ENCODE peak calls at places on chromosomes 4 and X, in four cellular contexts. E, K, V and C are unnamed samples.

GRCh38 chr4:71772592-71772991 is 11.3 kb downstream of the GC start:
- DNase-seq in E (peak), K (no peak), V (no peak), C (no peak)

GRCh38 chr4:115515379-115516171 is 402.2 kb upstream of the NDST4 start:
- DNase-seq in E (no peak), K (no peak), V (no peak), C (no peak)

GRCh38 chr4:187258651-187259401 is 535.2 kb upstream of the FAT1 start:
- DNase-seq in E (no peak), K (no peak), V (peak), C (no peak)

GRCh38 chr4:105369988-105370387 is 103.9 kb downstream of the PPA2 start:
- DNase-seq in E (no peak), K (no peak), V (no peak), C (no peak)

GRCh38 chrX:101257448-101258259 is 33.5 kb downstream of the TAF7L start:
- DNase-seq in E (no peak), K (peak), V (no peak), C (no peak)

GRCh38 chr4:40227284-40227683 is 30.5 kb downstream of the RHOH start:
- DNase-seq in E (no peak), K (no peak), V (no peak), C (no peak)

GRCh38 chrX:94932278-94932965 is 1258.4 kb downstream of the FAM133A start:
- DNase-seq in E (no peak), K (no peak), V (no peak), C (no peak)

GRCh38 chr4:1369484-1370079 is 22.6 kb downstream of the UVSSA start:
- DNase-seq in E (no peak), K (no peak), V (no peak), C (no peak)

GRCh38 chr4:151808120-151808529 is 47.3 kb upstream of the GATB start:
- DNase-seq in E (no peak), K (no peak), V (peak), C (no peak)

GRCh38 chrX:76643590-76643989 is 216.1 kb downstream of the MAGEE1 start:
- DNase-seq in E (no peak), K (no peak), V (no peak), C (no peak)

GRCh38 chr4:36274158-36274557 is 7.3 kb upstream of the DTHD1 start:
- DNase-seq in E (no peak), K (no peak), V (no peak), C (no peak)

GRCh38 chrX:104712515-104712914 is 146.5 kb downstream of the IL1RAPL2 start:
- DNase-seq in E (no peak), K (no peak), V (no peak), C (no peak)

GRCh38 chr4:138669479-138670165 is 346.0 kb upstream of the NOCT start:
- DNase-seq in E (no peak), K (no peak), V (no peak), C (no peak)

GRCh38 chrX:19303216-19303880 is 40.4 kb upstream of the PDHA1 start:
- DNase-seq in E (no peak), K (no peak), V (no peak), C (no peak)

GRCh38 chr4:159504634-159505033 is 401.8 kb downstream of the RAPGEF2 start:
- DNase-seq in E (no peak), K (no peak), V (no peak), C (no peak)

GRCh38 chrX:55026143-55026542 is 4.6 kb downstream of the ALAS2 start:
- DNase-seq in E (no peak), K (no peak), V (no peak), C (no peak)
- TF ChIP-seq ELF4 in E (no peak), K (no peak), V (no peak), C (no peak)

DNA sequence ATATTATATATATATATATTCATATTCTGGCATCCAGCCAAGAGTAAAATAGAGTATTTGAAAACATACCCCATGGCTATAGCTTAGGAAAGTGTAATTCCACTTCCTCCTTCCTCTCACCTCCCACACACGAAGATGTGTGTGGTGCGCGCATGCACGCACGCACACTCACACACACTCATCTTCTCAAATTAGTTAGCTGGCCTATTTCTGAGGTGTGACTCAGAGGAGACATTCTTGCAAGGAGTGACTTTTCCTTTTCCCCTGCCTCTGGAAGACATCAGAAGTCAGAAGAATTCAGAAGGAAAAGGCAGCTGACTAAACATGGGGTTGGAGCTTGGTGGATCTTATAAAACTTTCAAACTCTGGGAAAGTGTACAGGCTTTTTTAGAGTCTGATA is 8.8 kb downstream of the ENPEP start:
- DNase-seq in E (no peak), K (no peak), V (no peak), C (no peak)
- TF ChIP-seq ELF4 in E (no peak), K (no peak), V (no peak), C (no peak)

DNA sequence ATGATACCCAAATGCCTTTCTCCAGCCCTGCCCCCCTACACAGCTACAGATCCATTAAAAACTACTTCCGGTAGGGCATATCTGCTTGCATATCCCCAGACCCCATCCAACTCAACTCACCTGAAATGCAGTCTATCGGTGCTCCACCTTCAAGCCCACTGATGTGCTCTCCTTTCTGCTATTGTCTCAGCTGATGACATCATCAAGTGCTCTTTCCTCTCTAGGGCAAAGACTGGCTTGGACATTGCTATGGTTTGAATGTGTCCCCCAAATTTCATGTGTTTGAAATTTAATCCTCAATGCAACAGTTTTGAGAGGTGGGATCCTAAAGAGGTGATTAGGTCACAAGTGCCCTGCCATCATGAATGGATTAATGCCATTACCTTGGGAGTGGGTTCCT is 212.4 kb downstream of the RELL1 start:
- DNase-seq in E (no peak), K (no peak), V (no peak), C (no peak)
- TF ChIP-seq ELF4 in E (no peak), K (no peak), V (no peak), C (no peak)

GRCh38 chr4:124199755-124200154 is 512.8 kb downstream of the ANKRD50 start:
- DNase-seq in E (no peak), K (no peak), V (no peak), C (no peak)

GRCh38 chr4:124206779-124207605 is 505.5 kb downstream of the ANKRD50 start:
- DNase-seq in E (no peak), K (no peak), V (no peak), C (no peak)

GRCh38 chr4:124203613-124204284 is 508.8 kb downstream of the ANKRD50 start:
- DNase-seq in E (no peak), K (no peak), V (no peak), C (no peak)

GRCh38 chr4:124199185-124199584 is 513.3 kb downstream of the ANKRD50 start:
- DNase-seq in E (no peak), K (no peak), V (no peak), C (no peak)

GRCh38 chr4:124202106-124202505 is 510.4 kb downstream of the ANKRD50 start:
- DNase-seq in E (no peak), K (no peak), V (no peak), C (no peak)
- TF ChIP-seq ELF4 in E (no peak), K (no peak), V (no peak), C (no peak)

DNA sequence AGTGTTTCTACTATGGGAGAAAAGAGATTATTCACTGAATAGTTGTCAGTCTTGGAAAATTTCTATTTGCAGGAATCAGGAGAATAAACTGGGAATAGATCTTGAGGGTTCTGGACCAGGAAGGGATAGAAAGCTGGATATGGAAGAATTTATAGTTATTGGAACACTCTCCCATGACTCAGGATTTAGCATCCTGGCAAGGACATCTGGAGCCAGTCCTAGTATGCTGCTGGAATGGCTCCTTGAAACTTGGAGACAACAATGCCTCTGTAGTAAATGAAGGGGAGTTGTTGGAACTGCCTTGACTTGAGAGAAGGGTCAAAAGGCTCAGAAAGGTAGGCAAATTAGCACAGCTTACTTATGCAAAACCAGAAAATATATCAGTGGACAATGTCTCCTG is 23.5 kb upstream of the THOC2 start:
- DNase-seq in E (no peak), K (no peak), V (no peak), C (no peak)
- TF ChIP-seq ELF4 in E (no peak), K (no peak), V (no peak), C (no peak)